ENCODE peak calls at places on chromosomes 5 and 9, in ten cellular contexts. I is HCT116; G is uterus; Y is neuronal stem cell; T is heart right ventricle; C is keratinocyte; V is right cardiac atrium; S is effector memory CD4-positive, alpha-beta T cell; B is IMR-90; W is PC-3. D is an unnamed sample.

GRCh38 chr5:107875834-107876233 is 205.1 kb upstream of the EFNA5 start:
- DNase-seq in I (peak; percentile 65), G (peak; percentile 50), Y (no peak), T (no peak), C (no peak), V (no peak), S (no peak), B (peak; percentile 59), W (no peak), D (no peak)

GRCh38 chr5:98050583-98050982 is 722.9 kb upstream of the RGMB start:
- DNase-seq in I (no peak), G (no peak), Y (no peak), T (no peak), C (no peak), V (no peak), S (no peak), B (peak; percentile 56), W (peak; percentile 48), D (no peak)

GRCh38 chr9:89137548-89138462 is 40.8 kb downstream of the SHC3 start:
- DNase-seq in I (peak; percentile 59), G (peak; percentile 86), Y (no peak), T (peak; percentile 13), C (peak; percentile 38), V (peak; percentile 61), S (no peak), B (peak; percentile 95), W (peak; percentile 90), D (peak; percentile 83)

GRCh38 chr9:89474939-89475338 is 23.0 kb downstream of the SEMA4D start:
- DNase-seq in I (no peak), G (no peak), Y (no peak), T (no peak), C (no peak), V (no peak), S (no peak), B (no peak), W (no peak), D (no peak)

GRCh38 chr5:89417515-89417914 is 534.5 kb upstream of the MEF2C start:
- DNase-seq in I (no peak), G (no peak), Y (no peak), T (no peak), C (no peak), V (peak; percentile 32), S (no peak), B (no peak), W (no peak), D (no peak)

GRCh38 chr5:88548136-88548535 is 279.5 kb upstream of the TMEM161B start:
- DNase-seq in I (no peak), G (no peak), Y (no peak), T (no peak), C (no peak), V (no peak), S (no peak), B (no peak), W (no peak), D (no peak)

GRCh38 chr9:35675732-35676392 is 2.1 kb downstream of the CA9 start:
- DNase-seq in I (no peak), G (peak; percentile 48), Y (peak; percentile 87), T (peak; percentile 64), C (no peak), V (peak; percentile 84), S (peak; percentile 32), B (no peak), W (no peak), D (no peak)

GRCh38 chr9:22238809-22239684 is 207.6 kb upstream of the DMRTA1 start:
- DNase-seq in I (peak; percentile 37), G (no peak), Y (no peak), T (no peak), C (no peak), V (no peak), S (no peak), B (peak; percentile 63), W (peak; percentile 51), D (no peak)

GRCh38 chr9:34332370-34332964 is 3.1 kb downstream of the NUDT2 start:
- DNase-seq in I (peak; percentile 28), G (no peak), Y (peak; percentile 30), T (no peak), C (no peak), V (no peak), S (no peak), B (peak; percentile 55), W (peak; percentile 59), D (no peak)

GRCh38 chr9:99181621-99182020 is 40.1 kb downstream of the ALG2 start:
- DNase-seq in I (no peak), G (no peak), Y (no peak), T (no peak), C (no peak), V (no peak), S (no peak), B (peak; percentile 72), W (no peak), D (no peak)

GRCh38 chr9:137170486-137171148 is 766 bp upstream of the LRRC26 start:
- DNase-seq in I (no peak), G (no peak), Y (no peak), T (no peak), C (no peak), V (no peak), S (no peak), B (no peak), W (no peak), D (no peak)

GRCh38 chr9:93680445-93681315 is 104.3 kb downstream of the PHF2 start:
- DNase-seq in I (no peak), G (peak; percentile 9), Y (no peak), T (no peak), C (no peak), V (peak; percentile 37), S (no peak), B (no peak), W (no peak), D (no peak)

GRCh38 chr5:1726469-1726865 is 73.2 kb downstream of the MRPL36 start:
- DNase-seq in I (no peak), G (no peak), Y (no peak), T (no peak), C (no peak), V (no peak), S (no peak), B (no peak), W (no peak), D (no peak)

GRCh38 chr5:31944683-31945445 is 229.3 kb downstream of the GOLPH3 start:
- DNase-seq in I (no peak), G (no peak), Y (no peak), T (no peak), C (no peak), V (no peak), S (no peak), B (no peak), W (no peak), D (no peak)

GRCh38 chr5:31952034-31952433 is 222.1 kb downstream of the GOLPH3 start:
- DNase-seq in I (no peak), G (no peak), Y (no peak), T (no peak), C (no peak), V (no peak), S (no peak), B (no peak), W (no peak), D (no peak)

GRCh38 chr5:31942546-31942945 is 231.6 kb downstream of the GOLPH3 start:
- DNase-seq in I (no peak), G (no peak), Y (no peak), T (no peak), C (no peak), V (no peak), S (no peak), B (peak; percentile 31), W (no peak), D (no peak)

DNA sequence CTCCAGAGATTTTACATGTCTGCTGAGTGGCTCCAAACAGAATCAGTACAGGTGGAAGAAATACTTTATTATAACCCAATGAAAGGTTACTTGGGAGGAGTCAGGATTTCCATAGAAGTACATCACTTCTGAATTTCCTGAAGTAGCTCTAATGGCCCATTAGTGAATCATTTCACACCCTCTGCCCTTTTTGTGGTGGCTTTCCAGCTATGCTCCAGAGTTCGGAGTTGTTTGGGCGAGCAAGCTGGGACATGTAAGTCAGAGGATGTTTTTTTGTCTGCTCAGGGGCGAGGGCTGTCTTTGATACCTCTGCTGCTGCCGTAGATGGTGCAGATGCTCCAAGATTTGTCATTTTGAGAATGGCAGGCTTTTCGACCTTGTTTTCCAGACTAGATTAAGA is 226.1 kb downstream of the GOLPH3 start:
- DNase-seq in I (no peak), G (no peak), Y (no peak), T (no peak), C (peak; percentile 74), V (no peak), S (no peak), B (no peak), W (no peak), D (no peak)
- H3K4me1 ChIP-seq in I (no peaks in the 10 kb centered on the region), G (peaks cover 14% of the 10 kb centered on the region), Y (no peaks in the 10 kb centered on the region), T (peaks cover 41% of the 10 kb centered on the region), C (peaks cover 45% of the 10 kb centered on the region), V (no peaks in the 10 kb centered on the region), S (no peaks in the 10 kb centered on the region), B (peaks cover 3% of the 10 kb centered on the region), W (no peaks in the 10 kb centered on the region), D (no peaks in the 10 kb centered on the region)

GRCh38 chr5:95730730-95731570 is at the start of gene RHOBTB3:
- DNase-seq in I (peak; percentile 63), G (peak; percentile 88), Y (peak; percentile 65), T (peak; percentile 90), C (no peak), V (peak; percentile 97), S (no peak), B (peak; percentile 91), W (peak; percentile 76), D (peak; percentile 88)
- H3K4me1 ChIP-seq in I (peaks cover 57% of the 10 kb centered on the region), G (no peaks in the 10 kb centered on the region), Y (peaks cover 6% of the 10 kb centered on the region), T (peaks cover 67% of the 10 kb centered on the region), C (peaks cover 24% of the 10 kb centered on the region), V (peaks cover 2% of the 10 kb centered on the region), S (peaks cover 5% of the 10 kb centered on the region), B (peaks cover 14% of the 10 kb centered on the region), W (peaks cover 34% of the 10 kb centered on the region), D (peaks cover 39% of the 10 kb centered on the region)

DNA sequence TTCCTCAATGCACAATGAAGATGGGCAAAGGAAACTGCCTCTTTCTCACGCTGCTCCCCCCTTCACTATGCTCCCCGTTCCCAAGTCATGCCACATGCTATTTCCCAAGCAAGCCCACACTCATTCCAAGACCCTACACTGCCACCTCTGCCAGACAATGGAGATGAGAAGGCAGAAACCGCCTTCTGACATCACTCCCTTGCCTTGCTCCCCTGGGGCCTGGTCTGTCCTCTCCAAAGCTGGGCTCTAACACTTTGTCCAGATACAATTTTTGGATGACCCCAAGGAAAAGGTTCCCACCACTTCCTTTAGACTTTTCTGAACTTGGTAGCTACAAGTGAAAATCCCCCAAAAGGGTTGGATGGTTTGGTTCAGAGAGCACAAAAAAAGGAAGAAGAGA is 7.2 kb upstream of the ADRA1B start:
- DNase-seq in I (no peak), G (no peak), Y (no peak), T (no peak), C (no peak), V (no peak), S (no peak), B (no peak), W (no peak), D (no peak)
- H3K4me1 ChIP-seq in I (peaks cover 67% of the 10 kb centered on the region), G (no peaks in the 10 kb centered on the region), Y (peaks cover 8% of the 10 kb centered on the region), T (peaks cover 11% of the 10 kb centered on the region), C (peaks cover 69% of the 10 kb centered on the region), V (no peaks in the 10 kb centered on the region), S (no peaks in the 10 kb centered on the region), B (peaks cover 14% of the 10 kb centered on the region), W (peaks cover 65% of the 10 kb centered on the region), D (peaks cover 42% of the 10 kb centered on the region)

DNA sequence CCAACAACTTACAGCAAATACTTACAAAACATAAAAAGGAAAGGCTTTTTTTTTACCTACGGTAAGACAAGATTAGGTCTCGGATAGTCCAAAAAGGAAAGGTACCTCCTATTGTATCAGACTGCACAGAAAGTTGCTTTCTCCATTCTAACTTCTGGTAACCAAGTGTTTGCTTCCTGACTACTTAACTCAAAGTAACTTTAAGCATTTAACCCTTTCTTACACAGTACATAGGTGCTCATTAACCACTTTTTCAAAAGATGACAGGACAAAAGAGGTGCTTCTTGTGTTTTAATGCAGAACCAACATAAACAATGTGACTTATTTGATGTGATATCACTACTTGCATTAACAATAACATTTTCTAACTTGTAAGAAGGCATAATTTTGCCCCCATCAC is 23.1 kb downstream of the PWWP2A start:
- DNase-seq in I (no peak), G (no peak), Y (no peak), T (no peak), C (no peak), V (no peak), S (no peak), B (no peak), W (no peak), D (no peak)
- H3K4me1 ChIP-seq in I (no peaks in the 10 kb centered on the region), G (no peaks in the 10 kb centered on the region), Y (no peaks in the 10 kb centered on the region), T (no peaks in the 10 kb centered on the region), C (no peaks in the 10 kb centered on the region), V (no peaks in the 10 kb centered on the region), S (no peaks in the 10 kb centered on the region), B (peaks cover 6% of the 10 kb centered on the region), W (no peaks in the 10 kb centered on the region), D (no peaks in the 10 kb centered on the region)

D was measured in tibial nerve.